ENCODE peak calls at places on chromosomes 1 and 21, in six cellular contexts. R is AG08396; A is NCI-H1105 treated with DMSO at 0.1 percent for 48 hours; T is ureter; V is naive thymus-derived CD8-positive, alpha-beta T cell; C is T47D. G is an unnamed sample.

GRCh38 chr1:205318231-205318991 is 3.1 kb downstream of the NUAK2 start:
- DNase-seq in R (no peak), A (peak; percentile 50), T (no peak), V (no peak), C (peak; percentile 51), G (no peak)

GRCh38 chr1:171139890-171140289 is 45.2 kb upstream of the FMO2 start:
- DNase-seq in R (no peak), A (peak; percentile 61), T (no peak), V (no peak), C (no peak), G (no peak)

GRCh38 chr1:212683357-212683722 is 16.3 kb downstream of the BATF3 start:
- DNase-seq in R (no peak), A (no peak), T (no peak), V (no peak), C (no peak), G (peak; percentile 86)

GRCh38 chr1:107339775-107340174 is 198.9 kb downstream of the NTNG1 start:
- DNase-seq in R (no peak), A (no peak), T (no peak), V (no peak), C (no peak), G (no peak)

GRCh38 chr1:6127587-6128163 is 52.4 kb downstream of the CHD5 start:
- DNase-seq in R (peak; percentile 86), A (no peak), T (peak; percentile 87), V (peak; percentile 67), C (peak; percentile 93), G (no peak)

GRCh38 chr1:229448845-229449244 is 15.0 kb upstream of the ACTA1 start:
- DNase-seq in R (no peak), A (no peak), T (no peak), V (no peak), C (no peak), G (no peak)

GRCh38 chr1:94729287-94729686 is 90.9 kb upstream of the SLC44A3 start:
- DNase-seq in R (no peak), A (no peak), T (no peak), V (no peak), C (no peak), G (no peak)

GRCh38 chr1:159055181-159055621 is 21.4 kb downstream of the AIM2 start:
- DNase-seq in R (no peak), A (no peak), T (no peak), V (no peak), C (no peak), G (no peak)

GRCh38 chr1:66644331-66644730 is 107.9 kb upstream of the DYNLT5 start:
- DNase-seq in R (no peak), A (no peak), T (no peak), V (no peak), C (no peak), G (no peak)

GRCh38 chr1:92709738-92710137 is 75.2 kb downstream of the EVI5 start:
- DNase-seq in R (peak; percentile 66), A (no peak), T (no peak), V (no peak), C (no peak), G (no peak)

GRCh38 chr1:159853417-159853816 is 9.0 kb downstream of the VSIG8 start:
- DNase-seq in R (no peak), A (no peak), T (no peak), V (no peak), C (no peak), G (no peak)

GRCh38 chr1:22142315-22143064 is 407 bp downstream of the WNT4 start:
- DNase-seq in R (peak; percentile 69), A (peak; percentile 44), T (peak; percentile 64), V (no peak), C (peak; percentile 62), G (no peak)

GRCh38 chr1:236768601-236769000 is 26.5 kb upstream of the MTR start:
- DNase-seq in R (no peak), A (no peak), T (no peak), V (no peak), C (no peak), G (no peak)

GRCh38 chr21:30463713-30464112 is 16.5 kb downstream of the KRTAP19-1 start:
- DNase-seq in R (no peak), A (peak; percentile 1), T (no peak), V (no peak), C (no peak), G (no peak)

GRCh38 chr1:221310180-221310579 is 430.9 kb downstream of the HLX start:
- DNase-seq in R (no peak), A (peak; percentile 88), T (no peak), V (no peak), C (no peak), G (no peak)

GRCh38 chr21:17334478-17334877 is 178.4 kb upstream of the CXADR start:
- DNase-seq in R (no peak), A (peak; percentile 90), T (no peak), V (no peak), C (no peak), G (no peak)

GRCh38 chr1:81554108-81554507 is 246.6 kb upstream of the ADGRL2 start:
- DNase-seq in R (no peak), A (peak; percentile 83), T (no peak), V (no peak), C (no peak), G (no peak)

GRCh38 chr1:178725603-178726517 is 816 bp downstream of the RALGPS2 start:
- DNase-seq in R (peak; percentile 66), A (peak; percentile 11), T (peak; percentile 76), V (peak; percentile 54), C (peak; percentile 80), G (peak; percentile 66)

GRCh38 chr1:2194898-2195673 is 514 bp upstream of the FAAP20 start:
- DNase-seq in R (peak; percentile 92), A (peak; percentile 68), T (peak; percentile 93), V (peak; percentile 90), C (peak; percentile 86), G (peak; percentile 42)

GRCh38 chr1:245458761-245459174 is 304.0 kb downstream of the KIF26B start:
- DNase-seq in R (no peak), A (no peak), T (no peak), V (no peak), C (no peak), G (no peak)

GRCh38 chr1:68174173-68175113 is 57.9 kb downstream of the WLS start:
- DNase-seq in R (peak; percentile 85), A (peak; percentile 54), T (peak; percentile 86), V (no peak), C (no peak), G (no peak)

GRCh38 chr1:238409947-238410346 is 519.2 kb upstream of the ZP4 start:
- DNase-seq in R (no peak), A (no peak), T (no peak), V (no peak), C (no peak), G (no peak)

GRCh38 chr21:34889287-34889536 is 159.9 kb downstream of the RUNX1 start:
- DNase-seq in R (peak; percentile 67), A (peak; percentile 20), T (peak; percentile 62), V (peak; percentile 48), C (peak; percentile 58), G (no peak)

GRCh38 chr21:34795152-34796141 is 126.7 kb downstream of the CLIC6 start:
- DNase-seq in R (peak; percentile 42), A (no peak), T (no peak), V (no peak), C (peak; percentile 50), G (no peak)

GRCh38 chr1:235952950-235953615 is 86.4 kb upstream of the LYST start:
- DNase-seq in R (no peak), A (no peak), T (no peak), V (no peak), C (no peak), G (no peak)

GRCh38 chr1:22861764-22862440 is 110.8 kb downstream of the LACTBL1 start:
- DNase-seq in R (peak; percentile 83), A (peak; percentile 2), T (no peak), V (no peak), C (no peak), G (no peak)

GRCh38 chr21:44795342-44795741 is 6.3 kb downstream of the UBE2G2 start:
- DNase-seq in R (no peak), A (no peak), T (no peak), V (no peak), C (no peak), G (no peak)

GRCh38 chr1:17572264-17572985 is 32.9 kb downstream of the ARHGEF10L start:
- DNase-seq in R (no peak), A (no peak), T (no peak), V (no peak), C (no peak), G (no peak)

GRCh38 chr1:176545034-176545639 is 82.2 kb downstream of the PAPPA2 start:
- DNase-seq in R (no peak), A (no peak), T (no peak), V (no peak), C (no peak), G (no peak)

GRCh38 chr1:101567582-101568189 is 330.9 kb downstream of the S1PR1 start:
- DNase-seq in R (peak; percentile 13), A (peak; percentile 44), T (no peak), V (peak; percentile 48), C (peak; percentile 4), G (peak; percentile 10)

GRCh38 chr1:211637066-211637465 is 38.4 kb downstream of the NEK2 start:
- DNase-seq in R (no peak), A (no peak), T (no peak), V (no peak), C (no peak), G (no peak)

GRCh38 chr1:62367005-62367547 is 47.8 kb upstream of the KANK4 start:
- DNase-seq in R (no peak), A (no peak), T (no peak), V (no peak), C (no peak), G (no peak)

GRCh38 chr1:209585672-209586071 is 2.2 kb downstream of the CAMK1G start:
- DNase-seq in R (peak; percentile 69), A (peak; percentile 71), T (peak; percentile 56), V (no peak), C (peak; percentile 49), G (no peak)

GRCh38 chr1:68168545-68169065 is 63.7 kb downstream of the WLS start:
- DNase-seq in R (no peak), A (no peak), T (no peak), V (no peak), C (no peak), G (no peak)

GRCh38 chr1:118627435-118627834 is 360.7 kb downstream of the TBX15 start:
- DNase-seq in R (no peak), A (no peak), T (no peak), V (no peak), C (no peak), G (no peak)

GRCh38 chr1:209622841-209623829 is 29.1 kb downstream of the LAMB3 start:
- DNase-seq in R (no peak), A (peak; percentile 12), T (no peak), V (no peak), C (no peak), G (no peak)

GRCh38 chr1:66084442-66084841 is 291.7 kb downstream of the PDE4B start:
- DNase-seq in R (no peak), A (no peak), T (no peak), V (no peak), C (no peak), G (no peak)

GRCh38 chr1:36480161-36480560 is 2.6 kb downstream of the CSF3R start:
- DNase-seq in R (no peak), A (no peak), T (no peak), V (no peak), C (no peak), G (no peak)

GRCh38 chr1:23951646-23952095 is 8.0 kb upstream of the PNRC2 start:
- DNase-seq in R (peak; percentile 83), A (no peak), T (no peak), V (no peak), C (no peak), G (no peak)